ENCODE peak calls at places on chromosomes 1 and 21, in five cellular contexts. L is body of pancreas, J is IMR-90, W is kidney, F is dorsolateral prefrontal cortex. N is an unnamed sample.

GRCh38 chr1:38360807-38361206 is 314.2 kb upstream of the POU3F1 start:
- DNase-seq in W (no peak), L (no peak), J (no peak), F (no peak), N (no peak)

GRCh38 chr1:185463011-185463410 is 146.0 kb upstream of the IVNS1ABP start:
- DNase-seq in J (no peak), W (no peak), L (no peak), F (no peak), N (no peak)

GRCh38 chr1:169745015-169745861 is 11.4 kb upstream of the SELE start:
- DNase-seq in J (no peak), L (no peak), W (no peak), F (no peak), N (no peak)

GRCh38 chr1:234758851-234759250 is 148.9 kb upstream of the IRF2BP2 start:
- DNase-seq in F (no peak), W (no peak), L (no peak), J (peak; percentile 69), N (peak; percentile 33)

GRCh38 chr1:6157528-6158174 is 22.5 kb downstream of the CHD5 start:
- DNase-seq in J (peak; percentile 47), L (no peak), W (no peak), F (peak; percentile 57), N (no peak)

GRCh38 chr1:159229896-159230295 is 25.2 kb downstream of the ACKR1 start:
- DNase-seq in J (no peak), F (no peak), W (no peak), L (no peak), N (no peak)

GRCh38 chr1:29655945-29656866 is 419.9 kb downstream of the PTPRU start:
- DNase-seq in F (no peak), W (no peak), J (peak; percentile 16), L (no peak), N (no peak)

GRCh38 chr1:202086579-202087350 is 36.0 kb upstream of the GPR37L1 start:
- DNase-seq in L (no peak), J (no peak), F (no peak), W (peak; percentile 90), N (no peak)

GRCh38 chr1:169590932-169591331 is 4.7 kb upstream of the F5 start:
- DNase-seq in L (no peak), F (no peak), W (no peak), J (no peak), N (no peak)

GRCh38 chr1:24586970-24587820 is 31.3 kb downstream of the NCMAP start:
- DNase-seq in L (peak; percentile 50), J (peak; percentile 63), W (no peak), F (no peak), N (peak; percentile 55)

GRCh38 chr1:211526101-211526500 is 34.1 kb upstream of the RD3 start:
- DNase-seq in L (no peak), W (no peak), J (no peak), F (no peak), N (no peak)

GRCh38 chr1:151265446-151266236 is 11.1 kb downstream of the PSMD4 start:
- DNase-seq in W (no peak), J (no peak), L (no peak), F (no peak), N (no peak)

GRCh38 chr1:151266315-151266714 is 11.8 kb downstream of the PSMD4 start:
- DNase-seq in F (no peak), J (no peak), L (no peak), W (no peak), N (no peak)

GRCh38 chr1:151267760-151268159 is 13.2 kb downstream of the PSMD4 start:
- DNase-seq in L (no peak), W (no peak), F (no peak), J (peak; percentile 13), N (no peak)

DNA sequence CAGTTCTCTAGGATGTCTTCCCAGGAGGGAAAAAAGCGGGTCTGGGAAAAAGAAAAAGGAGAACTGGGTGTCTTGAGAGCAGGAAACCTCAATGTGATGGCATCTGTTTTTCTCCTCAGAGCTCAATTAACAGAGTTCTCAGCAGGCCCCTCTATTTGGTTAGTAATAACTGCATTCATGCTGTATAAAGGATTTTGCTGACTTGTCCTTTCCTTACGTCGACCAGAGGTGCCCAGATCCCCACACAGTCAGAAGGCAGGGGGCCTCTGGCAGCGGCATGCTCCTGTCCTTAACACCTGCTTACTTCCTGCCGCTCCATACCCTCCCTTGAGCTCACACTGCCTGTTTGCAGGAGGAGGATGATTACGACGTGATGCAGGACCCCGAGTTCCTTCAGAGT is 12.3 kb downstream of the PSMD4 start:
- DNase-seq in F (no peak), W (no peak), L (no peak), J (no peak), N (no peak)
- H3K27ac ChIP-seq in F (no peak overlapping the region), W (no peak overlapping the region), L (no peak overlapping the region), J (no peak overlapping the region), N (no peak overlapping the region)

GRCh38 chr21:43777953-43778352 is 1.8 kb upstream of the CSTB start:
- DNase-seq in F (no peak), J (no peak), L (no peak), W (no peak), N (no peak)

GRCh38 chr21:43775190-43775589 is 918 bp downstream of the CSTB start:
- DNase-seq in J (no peak), F (no peak), W (no peak), L (no peak), N (no peak)

GRCh38 chr21:43774163-43774562 is 1.9 kb downstream of the CSTB start:
- DNase-seq in L (no peak), F (no peak), J (no peak), W (no peak), N (no peak)

GRCh38 chr21:43778469-43779335 is 2.6 kb upstream of the CSTB start:
- DNase-seq in F (no peak), W (no peak), J (peak; percentile 29), L (no peak), N (peak; percentile 50)

DNA sequence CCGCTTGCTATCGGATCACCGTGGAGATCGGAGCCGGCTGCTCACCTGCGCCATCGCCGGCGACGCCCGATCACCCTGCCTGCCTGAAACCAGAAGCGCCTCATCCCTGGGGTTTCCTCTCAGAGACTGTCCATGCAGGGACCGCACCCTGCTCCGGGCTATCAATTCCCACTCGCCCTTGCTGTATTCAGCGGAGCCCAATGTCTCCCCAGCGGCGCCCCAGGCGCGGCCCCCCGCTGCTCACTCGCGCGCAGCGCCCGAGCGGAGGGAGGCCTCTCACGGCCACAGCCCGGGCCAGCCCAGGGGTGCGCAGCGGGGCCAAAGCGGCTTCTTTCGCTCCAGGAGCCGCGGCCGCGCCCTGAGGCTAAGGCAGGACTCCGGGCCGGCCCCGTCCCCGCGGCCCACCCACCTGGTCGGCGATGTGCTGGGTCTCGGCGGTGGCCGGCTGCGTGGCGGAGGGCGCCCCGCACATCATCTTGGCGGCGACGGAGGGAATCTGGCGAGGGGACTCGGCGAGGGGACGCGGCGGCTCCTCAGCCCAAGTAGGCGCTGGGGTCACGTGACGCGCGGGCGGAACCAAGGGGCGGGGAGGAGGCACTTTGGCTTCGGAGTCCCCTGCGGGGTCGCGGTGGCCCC is at the start of gene CSTB:
- DNase-seq in W (peak; percentile 96), L (peak; percentile 74), J (peak; percentile 38), F (peak; percentile 89), N (peak; percentile 78)
- TF ChIP-seq CTCF in W (peak; percentile 3), L (no peak), J (no peak), F (no peak), N (no peak)

DNA sequence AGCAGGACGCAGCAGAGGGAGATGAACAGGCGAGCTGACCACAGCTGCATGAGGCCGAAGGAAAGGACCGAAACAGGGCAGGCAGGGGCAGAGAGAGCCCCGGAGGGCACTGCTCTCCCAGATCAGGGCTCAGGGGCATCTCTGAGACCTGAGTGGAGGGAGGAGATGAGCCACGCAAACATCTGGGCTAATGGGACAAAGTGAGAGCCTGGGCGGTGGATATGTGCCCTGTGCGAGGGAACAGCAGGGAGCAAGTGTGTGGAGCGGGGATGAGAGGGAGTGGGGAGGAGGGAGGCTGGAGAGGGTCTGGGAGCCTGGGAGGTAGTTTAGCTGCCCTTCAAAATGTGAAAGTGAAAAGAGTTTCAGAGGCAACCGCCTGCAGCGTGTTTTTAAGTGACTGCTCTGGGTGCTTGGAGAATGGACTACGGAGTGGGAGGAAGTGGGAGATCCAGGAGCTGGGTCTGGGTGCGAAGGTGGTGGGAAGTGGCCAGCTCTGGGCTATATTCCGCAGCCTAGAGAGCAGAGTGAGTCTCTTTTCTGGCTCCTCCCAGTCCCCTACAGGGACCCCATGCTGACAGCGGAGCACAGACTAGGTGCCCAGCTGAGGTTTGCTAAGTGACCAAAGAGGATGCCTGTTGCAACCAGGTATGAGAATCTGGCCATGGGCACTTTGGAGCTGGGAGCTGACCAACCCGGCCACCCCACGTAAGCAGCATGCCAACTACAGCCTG is 114.6 kb upstream of the IFFO2 start:
- DNase-seq in W (no peak), F (no peak), J (no peak), L (no peak), N (no peak)
- H3K27ac ChIP-seq in W (no peak overlapping the region), F (no peak overlapping the region), J (no peak overlapping the region), L (no peak overlapping the region), N (no peak overlapping the region)

GRCh38 chr1:108892356-108893140 is 15.8 kb downstream of the GPSM2 start:
- DNase-seq in J (peak; percentile 40), W (no peak), F (no peak), L (no peak), N (no peak)
- TF ChIP-seq CTCF in J (no peak), W (no peak), F (no peak), L (no peak), N (no peak)

DNA sequence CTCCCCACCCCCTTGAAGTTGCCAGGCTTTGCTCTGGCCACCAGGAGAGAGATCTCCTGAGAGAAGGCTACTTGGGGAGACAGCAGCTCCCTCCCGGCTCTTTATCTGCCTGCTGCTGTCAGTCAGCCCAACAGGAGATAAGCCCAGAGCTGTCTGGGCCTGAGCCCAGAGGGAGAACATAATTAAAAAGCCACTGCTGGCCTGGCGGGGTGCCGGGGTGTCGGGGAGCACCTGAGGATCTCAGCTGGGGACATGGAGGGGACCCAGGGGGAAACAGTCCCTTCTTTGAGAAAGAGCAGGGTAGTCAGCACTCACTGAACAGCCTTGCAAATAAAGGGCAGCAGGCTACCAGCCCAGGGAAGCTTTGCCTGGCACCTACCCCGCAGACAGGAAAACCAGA is 17.9 kb downstream of the VWA5B1 start:
- DNase-seq in F (no peak), L (no peak), W (peak; percentile 42), J (no peak), N (no peak)
- H3K27ac ChIP-seq in F (no peak overlapping the region), L (no peak overlapping the region), W (no peak overlapping the region), J (no peak overlapping the region), N (no peak overlapping the region)

GRCh38 chr1:34460193-34460592 is 283.5 kb downstream of the C1orf94 start:
- DNase-seq in W (no peak), J (no peak), L (peak; percentile 67), F (no peak), N (no peak)
- TF ChIP-seq CTCF in W (peak; percentile 38), J (no peak), L (peak; percentile 43), F (peak; percentile 51), N (peak; percentile 33)

GRCh38 chr1:109885589-109885988 is 25.1 kb upstream of the CSF1 start:
- DNase-seq in W (no peak), L (no peak), J (no peak), F (no peak), N (no peak)
- H3K27ac ChIP-seq in W (no peak overlapping the region), L (no peak overlapping the region), J (no peak overlapping the region), F (no peak overlapping the region), N (no peak overlapping the region)

GRCh38 chr21:31509108-31510017 is 150.1 kb upstream of the SOD1 start:
- DNase-seq in L (no peak), F (peak; percentile 65), J (no peak), W (no peak), N (peak; percentile 74)
- TF ChIP-seq CTCF in L (no peak), F (no peak), J (no peak), W (peak; percentile 3), N (peak; percentile 36)